ENCODE peak calls at places on chromosomes 1 and 21, in ten cellular contexts. One of them, this sample, is unnamed.

GRCh38 chr1:42679364-42679983 is 2.7 kb upstream of the YBX1 start:
- DNase-seq in breast epithelium: no peak
- DNase-seq in body of pancreas: no peak
- DNase-seq in uterus: no peak
- DNase-seq in heart left ventricle: no peak
- DNase-seq in suprapubic skin: no peak
- DNase-seq in IMR-90: peak
- DNase-seq in A549: no peak
- DNase-seq in transverse colon: no peak
- DNase-seq in endothelial cell of umbilical vein: no peak
- DNase-seq in this sample: no peak

GRCh38 chr1:183622884-183623785 is 12.4 kb downstream of the ARPC5 start:
- DNase-seq in IMR-90: peak
- DNase-seq in suprapubic skin: no peak
- DNase-seq in body of pancreas: peak
- DNase-seq in uterus: no peak
- DNase-seq in heart left ventricle: no peak
- DNase-seq in endothelial cell of umbilical vein: peak
- DNase-seq in A549: peak
- DNase-seq in breast epithelium: no peak
- DNase-seq in transverse colon: peak
- DNase-seq in this sample: peak

GRCh38 chr1:57860333-57860732 is 436.5 kb upstream of the DAB1 start:
- DNase-seq in transverse colon: no peak
- DNase-seq in uterus: no peak
- DNase-seq in endothelial cell of umbilical vein: no peak
- DNase-seq in heart left ventricle: no peak
- DNase-seq in IMR-90: no peak
- DNase-seq in breast epithelium: no peak
- DNase-seq in suprapubic skin: no peak
- DNase-seq in body of pancreas: no peak
- DNase-seq in A549: no peak
- DNase-seq in this sample: no peak

GRCh38 chr1:163231385-163231784 is 28.7 kb upstream of the RGS5 start:
- DNase-seq in breast epithelium: no peak
- DNase-seq in IMR-90: peak
- DNase-seq in heart left ventricle: no peak
- DNase-seq in endothelial cell of umbilical vein: peak
- DNase-seq in uterus: no peak
- DNase-seq in A549: no peak
- DNase-seq in suprapubic skin: no peak
- DNase-seq in transverse colon: no peak
- DNase-seq in body of pancreas: no peak
- DNase-seq in this sample: no peak

GRCh38 chr1:87956072-87956471 is 627.4 kb downstream of the LMO4 start:
- DNase-seq in A549: peak
- DNase-seq in suprapubic skin: no peak
- DNase-seq in endothelial cell of umbilical vein: peak
- DNase-seq in uterus: peak
- DNase-seq in IMR-90: peak
- DNase-seq in transverse colon: no peak
- DNase-seq in heart left ventricle: peak
- DNase-seq in body of pancreas: no peak
- DNase-seq in breast epithelium: no peak
- DNase-seq in this sample: no peak

GRCh38 chr1:117685936-117686806 is 80.3 kb downstream of the TENT5C start:
- DNase-seq in A549: no peak
- DNase-seq in breast epithelium: no peak
- DNase-seq in IMR-90: no peak
- DNase-seq in uterus: no peak
- DNase-seq in endothelial cell of umbilical vein: no peak
- DNase-seq in body of pancreas: peak
- DNase-seq in transverse colon: peak
- DNase-seq in suprapubic skin: no peak
- DNase-seq in heart left ventricle: no peak
- DNase-seq in this sample: peak

GRCh38 chr1:40076895-40077312 is 20.1 kb downstream of the PPT1 start:
- DNase-seq in A549: no peak
- DNase-seq in IMR-90: peak
- DNase-seq in body of pancreas: no peak
- DNase-seq in heart left ventricle: no peak
- DNase-seq in endothelial cell of umbilical vein: no peak
- DNase-seq in suprapubic skin: no peak
- DNase-seq in breast epithelium: no peak
- DNase-seq in transverse colon: no peak
- DNase-seq in uterus: no peak
- DNase-seq in this sample: no peak

GRCh38 chr21:25722631-25723030 is 12.1 kb downstream of the ATP5PF start:
- DNase-seq in endothelial cell of umbilical vein: no peak
- DNase-seq in IMR-90: no peak
- DNase-seq in transverse colon: no peak
- DNase-seq in uterus: no peak
- DNase-seq in breast epithelium: no peak
- DNase-seq in body of pancreas: no peak
- DNase-seq in A549: no peak
- DNase-seq in heart left ventricle: no peak
- DNase-seq in suprapubic skin: no peak
- DNase-seq in this sample: no peak

GRCh38 chr1:16420719-16421118 is 16.5 kb downstream of the SPATA21 start:
- DNase-seq in A549: no peak
- DNase-seq in transverse colon: peak
- DNase-seq in breast epithelium: no peak
- DNase-seq in suprapubic skin: no peak
- DNase-seq in heart left ventricle: no peak
- DNase-seq in endothelial cell of umbilical vein: no peak
- DNase-seq in uterus: no peak
- DNase-seq in IMR-90: no peak
- DNase-seq in body of pancreas: no peak
- DNase-seq in this sample: no peak

GRCh38 chr1:234393190-234393589 is 19.9 kb downstream of the COA6 start:
- DNase-seq in endothelial cell of umbilical vein: no peak
- DNase-seq in transverse colon: no peak
- DNase-seq in A549: no peak
- DNase-seq in body of pancreas: no peak
- DNase-seq in suprapubic skin: no peak
- DNase-seq in breast epithelium: no peak
- DNase-seq in IMR-90: no peak
- DNase-seq in uterus: no peak
- DNase-seq in heart left ventricle: no peak
- DNase-seq in this sample: no peak

DNA sequence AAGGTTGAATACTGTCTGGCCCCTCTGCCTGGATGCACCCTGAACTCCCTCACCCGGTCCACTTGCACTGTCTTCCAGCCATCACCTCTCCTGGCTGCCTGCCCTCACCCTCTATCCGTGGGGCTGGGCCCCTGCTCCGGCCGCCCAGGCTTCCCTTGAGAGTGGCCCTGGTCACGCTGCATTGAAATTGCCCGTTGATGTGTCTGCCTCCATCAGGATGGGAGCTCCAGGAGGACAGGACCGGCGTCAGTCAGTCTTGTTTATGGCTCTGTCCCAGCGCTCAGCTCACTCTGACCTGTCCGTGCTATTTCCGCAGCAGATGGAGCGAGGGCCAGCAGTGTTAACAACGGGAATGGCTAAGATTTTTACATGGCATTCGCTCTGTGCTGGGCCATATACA is 34.9 kb downstream of the FOXO6 start:
- DNase-seq in body of pancreas: no peak
- DNase-seq in endothelial cell of umbilical vein: no peak
- DNase-seq in IMR-90: no peak
- DNase-seq in uterus: no peak
- DNase-seq in heart left ventricle: no peak
- DNase-seq in breast epithelium: no peak
- DNase-seq in A549: no peak
- DNase-seq in suprapubic skin: no peak
- DNase-seq in transverse colon: no peak
- DNase-seq in this sample: no peak
- H3K27ac ChIP-seq in body of pancreas: no peak
- H3K27ac ChIP-seq in endothelial cell of umbilical vein: no peak
- H3K27ac ChIP-seq in IMR-90: no peak
- H3K27ac ChIP-seq in uterus: no peak
- H3K27ac ChIP-seq in heart left ventricle: no peak
- H3K27ac ChIP-seq in breast epithelium: no peak
- H3K27ac ChIP-seq in A549: no peak
- H3K27ac ChIP-seq in suprapubic skin: no peak
- H3K27ac ChIP-seq in transverse colon: no peak
- H3K27ac ChIP-seq in this sample: no peak

DNA sequence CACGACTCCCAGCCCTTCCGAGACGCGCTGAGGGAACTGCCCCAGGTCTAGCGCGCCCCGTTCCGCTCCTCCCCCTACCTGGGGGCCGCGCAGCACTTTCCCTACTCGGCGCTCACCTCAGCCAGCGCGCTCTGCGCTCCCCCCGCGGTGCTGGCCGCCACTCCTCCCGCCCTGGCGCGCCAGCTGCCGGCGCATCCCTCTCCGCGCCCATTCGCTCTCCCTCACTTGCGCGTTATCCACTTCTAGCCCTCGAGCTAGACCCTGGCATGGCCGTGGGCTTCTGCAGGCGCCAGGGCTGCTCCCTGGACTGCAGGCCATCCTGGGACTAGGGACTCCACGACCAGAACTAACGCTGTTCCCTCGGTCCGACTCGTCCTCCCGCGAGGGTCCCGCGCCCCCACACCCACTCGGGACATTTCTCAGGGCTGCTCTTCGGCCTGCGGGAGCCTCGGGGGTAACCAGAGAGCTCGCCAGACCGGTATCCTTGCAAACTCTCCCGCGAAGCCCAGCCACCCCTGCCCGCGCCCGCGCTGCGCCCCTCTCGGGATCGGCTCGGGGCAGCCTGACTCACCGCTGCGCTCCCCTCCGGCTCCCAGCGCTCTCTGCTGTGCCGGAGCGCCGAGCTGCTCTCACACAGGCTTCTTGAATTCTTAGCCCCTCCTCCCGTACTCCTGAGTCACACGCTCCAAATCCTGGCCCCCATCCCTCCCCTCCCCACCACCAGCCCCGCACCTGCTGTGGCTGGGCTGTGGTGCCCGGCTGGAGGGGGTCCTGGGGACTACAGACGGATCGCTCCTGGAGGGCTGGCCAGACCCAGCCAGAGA is at the start of gene NGF:
- DNase-seq in uterus: peak
- DNase-seq in transverse colon: no peak
- DNase-seq in endothelial cell of umbilical vein: no peak
- DNase-seq in A549: peak
- DNase-seq in IMR-90: peak
- DNase-seq in heart left ventricle: peak
- DNase-seq in suprapubic skin: peak
- DNase-seq in body of pancreas: peak
- DNase-seq in breast epithelium: no peak
- DNase-seq in this sample: peak
- TF ChIP-seq POLR2A in uterus: peak
- TF ChIP-seq POLR2A in transverse colon: no peak
- TF ChIP-seq POLR2A in endothelial cell of umbilical vein: no peak
- TF ChIP-seq POLR2A in A549: no peak
- TF ChIP-seq POLR2A in IMR-90: peak
- TF ChIP-seq POLR2A in heart left ventricle: peak
- TF ChIP-seq POLR2A in suprapubic skin: no peak
- TF ChIP-seq POLR2A in body of pancreas: peak
- TF ChIP-seq POLR2A in breast epithelium: no peak
- TF ChIP-seq POLR2A in this sample: peak

GRCh38 chr1:185478878-185479277 is 161.8 kb upstream of the IVNS1ABP start:
- DNase-seq in transverse colon: peak
- DNase-seq in A549: no peak
- DNase-seq in body of pancreas: no peak
- DNase-seq in heart left ventricle: no peak
- DNase-seq in endothelial cell of umbilical vein: no peak
- DNase-seq in IMR-90: no peak
- DNase-seq in uterus: no peak
- DNase-seq in breast epithelium: no peak
- DNase-seq in suprapubic skin: no peak
- DNase-seq in this sample: no peak
- H3K27ac ChIP-seq in transverse colon: peak
- H3K27ac ChIP-seq in A549: no peak
- H3K27ac ChIP-seq in body of pancreas: no peak
- H3K27ac ChIP-seq in heart left ventricle: no peak
- H3K27ac ChIP-seq in endothelial cell of umbilical vein: no peak
- H3K27ac ChIP-seq in IMR-90: no peak
- H3K27ac ChIP-seq in uterus: no peak
- H3K27ac ChIP-seq in breast epithelium: no peak
- H3K27ac ChIP-seq in suprapubic skin: no peak
- H3K27ac ChIP-seq in this sample: no peak

GRCh38 chr1:111906111-111906510 is 83.4 kb downstream of the KCND3 start:
- DNase-seq in IMR-90: no peak
- DNase-seq in suprapubic skin: no peak
- DNase-seq in breast epithelium: no peak
- DNase-seq in A549: no peak
- DNase-seq in endothelial cell of umbilical vein: no peak
- DNase-seq in body of pancreas: no peak
- DNase-seq in uterus: no peak
- DNase-seq in heart left ventricle: no peak
- DNase-seq in transverse colon: no peak
- DNase-seq in this sample: no peak

GRCh38 chr1:111903858-111904449 is 85.5 kb downstream of the KCND3 start:
- DNase-seq in breast epithelium: no peak
- DNase-seq in uterus: no peak
- DNase-seq in endothelial cell of umbilical vein: no peak
- DNase-seq in suprapubic skin: no peak
- DNase-seq in A549: no peak
- DNase-seq in body of pancreas: no peak
- DNase-seq in transverse colon: no peak
- DNase-seq in heart left ventricle: no peak
- DNase-seq in IMR-90: no peak
- DNase-seq in this sample: no peak

GRCh38 chr1:111904478-111905218 is 84.8 kb downstream of the KCND3 start:
- DNase-seq in IMR-90: peak
- DNase-seq in uterus: no peak
- DNase-seq in heart left ventricle: peak
- DNase-seq in suprapubic skin: no peak
- DNase-seq in body of pancreas: no peak
- DNase-seq in A549: no peak
- DNase-seq in transverse colon: no peak
- DNase-seq in endothelial cell of umbilical vein: no peak
- DNase-seq in breast epithelium: no peak
- DNase-seq in this sample: no peak

GRCh38 chr1:111906816-111907215 is 82.7 kb downstream of the KCND3 start:
- DNase-seq in body of pancreas: no peak
- DNase-seq in heart left ventricle: no peak
- DNase-seq in A549: no peak
- DNase-seq in uterus: no peak
- DNase-seq in IMR-90: no peak
- DNase-seq in suprapubic skin: no peak
- DNase-seq in endothelial cell of umbilical vein: no peak
- DNase-seq in breast epithelium: no peak
- DNase-seq in transverse colon: no peak
- DNase-seq in this sample: no peak

DNA sequence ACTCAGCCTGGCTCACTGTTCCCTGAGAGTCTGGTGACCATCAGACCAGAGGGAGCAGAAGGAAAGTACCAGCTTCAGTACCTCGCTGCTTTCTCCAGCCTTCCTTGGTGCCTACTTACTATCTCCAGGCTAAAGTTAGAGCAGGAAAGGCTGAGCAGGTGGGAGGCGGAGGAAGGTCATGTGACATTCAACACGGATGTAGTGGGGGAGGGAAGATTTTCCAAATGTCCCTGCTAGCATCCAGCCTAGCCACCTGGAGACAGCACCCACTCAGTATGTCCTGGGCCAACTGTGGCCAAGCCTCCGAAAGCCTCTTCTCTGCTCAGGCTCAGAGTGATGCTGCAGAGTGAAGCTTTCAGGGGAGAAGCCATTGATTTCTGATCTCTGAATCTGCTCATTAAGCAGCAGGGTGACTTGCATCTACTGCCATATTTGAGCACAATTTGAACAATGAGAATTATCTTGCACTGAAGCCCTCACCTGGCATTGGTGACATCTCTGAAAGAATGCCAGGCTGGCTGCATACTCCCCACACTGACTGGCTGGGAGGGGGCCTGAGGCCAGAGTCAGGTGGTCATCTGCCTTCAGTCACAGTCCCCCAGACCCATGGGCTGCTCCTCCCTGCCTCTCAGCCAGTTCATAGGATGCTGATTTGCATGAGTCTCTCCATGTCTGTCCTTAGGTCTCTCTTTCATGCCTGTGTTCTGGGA is 86.2 kb downstream of the KCND3 start:
- DNase-seq in uterus: no peak
- DNase-seq in A549: no peak
- DNase-seq in endothelial cell of umbilical vein: no peak
- DNase-seq in IMR-90: no peak
- DNase-seq in body of pancreas: no peak
- DNase-seq in heart left ventricle: no peak
- DNase-seq in transverse colon: no peak
- DNase-seq in breast epithelium: no peak
- DNase-seq in suprapubic skin: no peak
- DNase-seq in this sample: no peak
- TF ChIP-seq POLR2A in uterus: no peak
- TF ChIP-seq POLR2A in A549: no peak
- TF ChIP-seq POLR2A in endothelial cell of umbilical vein: no peak
- TF ChIP-seq POLR2A in IMR-90: no peak
- TF ChIP-seq POLR2A in body of pancreas: no peak
- TF ChIP-seq POLR2A in heart left ventricle: no peak
- TF ChIP-seq POLR2A in transverse colon: no peak
- TF ChIP-seq POLR2A in breast epithelium: no peak
- TF ChIP-seq POLR2A in suprapubic skin: no peak
- TF ChIP-seq POLR2A in this sample: no peak

This sample was measured in ovary.